ENCODE peak calls at places on chromosomes 5 and 9, in six cellular contexts. N, K, P, I, G and W are unnamed samples.

GRCh38 chr9:123860603-123861002 is 69.3 kb downstream of the DENND1A start:
- DNase-seq in N (no peak), K (no peak), P (no peak), I (no peak), G (no peak), W (no peak)

GRCh38 chr5:74294231-74294705 is 346.3 kb downstream of the ENC1 start:
- DNase-seq in N (no peak), K (no peak), P (no peak), I (no peak), G (no peak), W (no peak)

GRCh38 chr5:143014017-143014651 is 244.0 kb downstream of the ARHGAP26 start:
- DNase-seq in N (no peak), K (no peak), P (no peak), I (no peak), G (peak; percentile 59), W (no peak)

GRCh38 chr9:129868571-129869486 is 33.6 kb downstream of the USP20 start:
- DNase-seq in N (no peak), K (no peak), P (no peak), I (no peak), G (no peak), W (no peak)

GRCh38 chr9:136983167-136983566 is 374 bp downstream of the LCNL1 start:
- DNase-seq in N (no peak), K (no peak), P (no peak), I (no peak), G (no peak), W (no peak)

GRCh38 chr5:58838732-58839131 is 255.9 kb downstream of the RAB3C start:
- DNase-seq in N (no peak), K (no peak), P (no peak), I (no peak), G (no peak), W (no peak)

GRCh38 chr9:70053864-70054263 is 10.2 kb downstream of the MAMDC2 start:
- DNase-seq in N (no peak), K (no peak), P (peak; percentile 52), I (peak; percentile 86), G (no peak), W (no peak)

GRCh38 chr5:88729476-88730182 is 153.4 kb downstream of the MEF2C start:
- DNase-seq in N (peak; percentile 47), K (peak; percentile 85), P (peak; percentile 86), I (peak; percentile 55), G (peak; percentile 63), W (no peak)

GRCh38 chr5:37174928-37175327 is 74.2 kb downstream of the CPLANE1 start:
- DNase-seq in N (no peak), K (no peak), P (no peak), I (no peak), G (no peak), W (no peak)

GRCh38 chr5:63439537-63439936 is 522.7 kb downstream of the HTR1A start:
- DNase-seq in N (no peak), K (no peak), P (no peak), I (no peak), G (peak; percentile 66), W (no peak)

GRCh38 chr5:74500037-74500917 is 140.3 kb downstream of the ENC1 start:
- DNase-seq in N (no peak), K (no peak), P (no peak), I (no peak), G (no peak), W (no peak)

GRCh38 chr9:118577121-118577520 is 792.1 kb downstream of the BRINP1 start:
- DNase-seq in N (no peak), K (no peak), P (peak; percentile 49), I (peak; percentile 41), G (no peak), W (no peak)

GRCh38 chr5:72093231-72093630 is 14.0 kb upstream of the MAP1B start:
- DNase-seq in N (no peak), K (no peak), P (peak; percentile 17), I (peak; percentile 35), G (no peak), W (no peak)

GRCh38 chr9:93008457-93008856 is 50.0 kb upstream of the SUSD3 start:
- DNase-seq in N (no peak), K (no peak), P (no peak), I (no peak), G (peak; percentile 29), W (no peak)

GRCh38 chr9:91914404-91914803 is 35.6 kb downstream of the ROR2 start:
- DNase-seq in N (no peak), K (no peak), P (no peak), I (no peak), G (no peak), W (no peak)

GRCh38 chr5:157025093-157025698 is 33.7 kb downstream of the HAVCR1 start:
- DNase-seq in N (no peak), K (no peak), P (no peak), I (no peak), G (no peak), W (no peak)

GRCh38 chr5:126106032-126106431 is 317.2 kb upstream of the GRAMD2B start:
- DNase-seq in N (no peak), K (no peak), P (no peak), I (peak; percentile 89), G (no peak), W (no peak)

GRCh38 chr5:14859150-14859549 is 12.4 kb downstream of the ANKH start:
- DNase-seq in N (no peak), K (no peak), P (no peak), I (no peak), G (no peak), W (no peak)

GRCh38 chr5:75200776-75201175 is 35.9 kb downstream of the ANKRD31 start:
- DNase-seq in N (no peak), K (no peak), P (no peak), I (peak; percentile 69), G (no peak), W (no peak)

GRCh38 chr5:132428811-132429440 is 59.4 kb downstream of the SLC22A5 start:
- DNase-seq in N (no peak), K (peak; percentile 79), P (peak; percentile 55), I (peak; percentile 38), G (no peak), W (no peak)

GRCh38 chr9:27385606-27386005 is 88.7 kb upstream of the EQTN start:
- DNase-seq in N (no peak), K (no peak), P (no peak), I (peak; percentile 57), G (peak; percentile 58), W (no peak)

GRCh38 chr9:6307551-6308096 is 20.6 kb upstream of the TPD52L3 start:
- DNase-seq in N (no peak), K (no peak), P (peak; percentile 23), I (no peak), G (no peak), W (no peak)

GRCh38 chr9:95808001-95808400 is 67.5 kb upstream of the ERCC6L2 start:
- DNase-seq in N (no peak), K (no peak), P (peak; percentile 70), I (no peak), G (no peak), W (no peak)

GRCh38 chr9:136363606-136364368 is at the start of gene DNLZ:
- DNase-seq in N (no peak), K (peak; percentile 49), P (peak; percentile 89), I (peak; percentile 73), G (peak; percentile 83), W (peak; percentile 96)

GRCh38 chr5:61362796-61363364 is 30.8 kb downstream of the ZSWIM6 start:
- DNase-seq in N (no peak), K (no peak), P (peak; percentile 10), I (no peak), G (no peak), W (no peak)

GRCh38 chr5:156640751-156641241 is 209.3 kb upstream of the PPP1R2B start:
- DNase-seq in N (peak; percentile 52), K (no peak), P (no peak), I (no peak), G (no peak), W (no peak)

GRCh38 chr5:161924270-161924669 is 76.3 kb downstream of the GABRA1 start:
- DNase-seq in N (no peak), K (no peak), P (no peak), I (no peak), G (no peak), W (no peak)

GRCh38 chr9:111529787-111530186 is 4.8 kb downstream of the ZNF483 start:
- DNase-seq in N (no peak), K (no peak), P (no peak), I (no peak), G (no peak), W (no peak)

GRCh38 chr5:28066856-28067255 is 1028.5 kb upstream of the CDH9 start:
- DNase-seq in N (no peak), K (no peak), P (no peak), I (no peak), G (no peak), W (no peak)
- TF ChIP-seq CTCF in N (no peak), K (no peak), P (no peak), I (no peak), G (no peak), W (no peak)

GRCh38 chr9:98842510-98842909 is 35.0 kb downstream of the GALNT12 start:
- DNase-seq in N (no peak), K (no peak), P (no peak), I (no peak), G (no peak), W (no peak)

GRCh38 chr9:98838155-98838904 is 30.9 kb downstream of the GALNT12 start:
- DNase-seq in N (no peak), K (no peak), P (no peak), I (no peak), G (no peak), W (no peak)

GRCh38 chr9:98839166-98839565 is 31.7 kb downstream of the GALNT12 start:
- DNase-seq in N (no peak), K (no peak), P (no peak), I (no peak), G (no peak), W (no peak)

GRCh38 chr9:98837516-98837915 is 30.0 kb downstream of the GALNT12 start:
- DNase-seq in N (no peak), K (no peak), P (no peak), I (no peak), G (no peak), W (no peak)

GRCh38 chr9:98839724-98840123 is 32.3 kb downstream of the GALNT12 start:
- DNase-seq in N (no peak), K (no peak), P (no peak), I (no peak), G (no peak), W (no peak)
- TF ChIP-seq CTCF in N (no peak), K (no peak), P (no peak), I (no peak), G (no peak), W (no peak)

GRCh38 chr9:128144239-128145181 is 4.7 kb upstream of the LCN2 start:
- DNase-seq in N (no peak), K (no peak), P (no peak), I (no peak), G (no peak), W (no peak)
- TF ChIP-seq CTCF in N (no peak), K (no peak), P (no peak), I (no peak), G (no peak), W (no peak)

DNA sequence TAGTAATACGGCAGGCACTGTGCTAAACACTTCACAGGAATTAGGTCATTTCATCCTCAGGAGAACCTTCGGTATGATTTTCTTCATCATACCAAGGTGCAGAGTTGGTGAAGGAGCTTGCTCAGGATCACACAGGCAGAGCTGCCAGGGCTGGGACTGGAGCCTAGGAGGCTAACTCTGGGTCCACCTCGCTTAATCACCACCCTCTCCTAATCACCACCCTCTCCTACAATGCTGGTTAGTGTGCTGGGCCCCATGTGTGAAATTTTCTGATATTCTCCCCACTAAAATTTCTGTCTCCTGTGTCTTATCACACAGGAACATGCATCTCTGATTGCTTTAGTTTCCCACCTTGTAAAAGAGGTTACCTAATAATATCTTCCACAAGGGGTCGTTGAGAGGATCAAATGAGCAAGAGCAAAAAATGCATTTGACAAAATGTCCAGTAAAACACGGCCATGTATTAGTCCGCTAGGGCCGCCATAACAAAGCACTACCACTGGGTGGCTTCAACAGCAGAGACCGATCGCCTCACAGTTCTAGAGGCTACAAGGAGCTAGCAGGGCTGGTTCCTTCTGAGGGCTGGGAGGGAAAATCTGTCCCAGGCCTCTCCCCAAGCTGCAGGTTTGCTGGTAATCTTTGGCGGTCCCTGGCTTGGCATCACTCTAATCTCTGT is 128.2 kb upstream of the NFIB start:
- DNase-seq in N (no peak), K (no peak), P (peak; percentile 32), I (no peak), G (no peak), W (no peak)
- TF ChIP-seq CTCF in N (peak; percentile 32), K (peak; percentile 54), P (peak; percentile 42), I (peak; percentile 27), G (no peak), W (peak; percentile 45)